ENCODE peak calls at places on chromosomes 16 and 17, in nine cellular contexts. One of them, this sample, is unnamed.
A peak's percentile ranks its signal among the peaks of the same experiment; 100 is the strongest.

GRCh38 chr17:48804936-48805411 is 12.1 kb downstream of the TTLL6 start:
- DNase-seq in brain microvascular endothelial cell: peak; percentile 38
- DNase-seq in HL-60: peak; percentile 60
- DNase-seq in CD8-positive, alpha-beta T cell: peak; percentile 53
- DNase-seq in body of pancreas: peak; percentile 60
- DNase-seq in mammary epithelial cell: peak; percentile 21
- DNase-seq in PC-3: peak; percentile 88
- DNase-seq in dorsolateral prefrontal cortex: peak; percentile 68
- DNase-seq in AG10803: peak; percentile 36
- DNase-seq in this sample: no peak

GRCh38 chr16:54493076-54493475 is 206.5 kb upstream of the IRX3 start:
- DNase-seq in dorsolateral prefrontal cortex: no peak
- DNase-seq in body of pancreas: no peak
- DNase-seq in AG10803: peak; percentile 37
- DNase-seq in HL-60: no peak
- DNase-seq in PC-3: no peak
- DNase-seq in brain microvascular endothelial cell: no peak
- DNase-seq in mammary epithelial cell: no peak
- DNase-seq in CD8-positive, alpha-beta T cell: no peak
- DNase-seq in this sample: peak; percentile 20

GRCh38 chr17:75218121-75218520 is 12.6 kb downstream of the NUP85 start:
- DNase-seq in body of pancreas: no peak
- DNase-seq in dorsolateral prefrontal cortex: no peak
- DNase-seq in CD8-positive, alpha-beta T cell: no peak
- DNase-seq in AG10803: no peak
- DNase-seq in mammary epithelial cell: no peak
- DNase-seq in brain microvascular endothelial cell: no peak
- DNase-seq in HL-60: no peak
- DNase-seq in PC-3: no peak
- DNase-seq in this sample: no peak

GRCh38 chr16:59088401-59088800 is 354.3 kb upstream of the GOT2 start:
- DNase-seq in PC-3: no peak
- DNase-seq in CD8-positive, alpha-beta T cell: no peak
- DNase-seq in body of pancreas: no peak
- DNase-seq in dorsolateral prefrontal cortex: no peak
- DNase-seq in brain microvascular endothelial cell: no peak
- DNase-seq in mammary epithelial cell: no peak
- DNase-seq in AG10803: peak; percentile 18
- DNase-seq in HL-60: no peak
- DNase-seq in this sample: no peak

GRCh38 chr17:68738044-68738443 is 136.9 kb upstream of the FAM20A start:
- DNase-seq in body of pancreas: no peak
- DNase-seq in AG10803: no peak
- DNase-seq in mammary epithelial cell: no peak
- DNase-seq in PC-3: no peak
- DNase-seq in HL-60: no peak
- DNase-seq in brain microvascular endothelial cell: no peak
- DNase-seq in CD8-positive, alpha-beta T cell: no peak
- DNase-seq in dorsolateral prefrontal cortex: no peak
- DNase-seq in this sample: no peak

GRCh38 chr16:8850279-8850885 is 18.4 kb downstream of the CARHSP1 start:
- DNase-seq in brain microvascular endothelial cell: peak; percentile 60
- DNase-seq in AG10803: peak; percentile 80
- DNase-seq in body of pancreas: no peak
- DNase-seq in CD8-positive, alpha-beta T cell: no peak
- DNase-seq in HL-60: peak; percentile 80
- DNase-seq in mammary epithelial cell: peak; percentile 80
- DNase-seq in dorsolateral prefrontal cortex: no peak
- DNase-seq in PC-3: peak; percentile 77
- DNase-seq in this sample: no peak

GRCh38 chr16:8620535-8620934 is 963 bp upstream of the METTL22 start:
- DNase-seq in PC-3: no peak
- DNase-seq in dorsolateral prefrontal cortex: no peak
- DNase-seq in body of pancreas: no peak
- DNase-seq in CD8-positive, alpha-beta T cell: no peak
- DNase-seq in brain microvascular endothelial cell: no peak
- DNase-seq in mammary epithelial cell: peak; percentile 68
- DNase-seq in HL-60: no peak
- DNase-seq in AG10803: no peak
- DNase-seq in this sample: no peak

GRCh38 chr16:23027386-23027785 is 121.9 kb downstream of the USP31 start:
- DNase-seq in HL-60: no peak
- DNase-seq in PC-3: no peak
- DNase-seq in AG10803: no peak
- DNase-seq in brain microvascular endothelial cell: no peak
- DNase-seq in mammary epithelial cell: no peak
- DNase-seq in CD8-positive, alpha-beta T cell: no peak
- DNase-seq in body of pancreas: no peak
- DNase-seq in dorsolateral prefrontal cortex: no peak
- DNase-seq in this sample: no peak

GRCh38 chr16:67198238-67198734 is 645 bp upstream of the ELMO3 start:
- DNase-seq in AG10803: peak; percentile 42
- DNase-seq in body of pancreas: peak; percentile 67
- DNase-seq in CD8-positive, alpha-beta T cell: no peak
- DNase-seq in brain microvascular endothelial cell: no peak
- DNase-seq in dorsolateral prefrontal cortex: peak; percentile 44
- DNase-seq in mammary epithelial cell: peak; percentile 70
- DNase-seq in HL-60: peak; percentile 70
- DNase-seq in PC-3: peak; percentile 30
- DNase-seq in this sample: no peak

GRCh38 chr17:30519707-30520106 is 42.5 kb downstream of the GOSR1 start:
- DNase-seq in mammary epithelial cell: peak; percentile 62
- DNase-seq in CD8-positive, alpha-beta T cell: no peak
- DNase-seq in body of pancreas: no peak
- DNase-seq in dorsolateral prefrontal cortex: no peak
- DNase-seq in AG10803: peak; percentile 90
- DNase-seq in PC-3: peak; percentile 42
- DNase-seq in brain microvascular endothelial cell: peak; percentile 80
- DNase-seq in HL-60: no peak
- DNase-seq in this sample: peak; percentile 87

GRCh38 chr16:24013733-24014645 is 178.2 kb downstream of the PRKCB start:
- DNase-seq in mammary epithelial cell: peak; percentile 17
- DNase-seq in HL-60: peak; percentile 83
- DNase-seq in body of pancreas: no peak
- DNase-seq in CD8-positive, alpha-beta T cell: peak; percentile 36
- DNase-seq in brain microvascular endothelial cell: no peak
- DNase-seq in AG10803: no peak
- DNase-seq in dorsolateral prefrontal cortex: no peak
- DNase-seq in PC-3: no peak
- DNase-seq in this sample: no peak

GRCh38 chr17:79707931-79708891 is 22.5 kb upstream of the ENPP7 start:
- DNase-seq in HL-60: peak; percentile 14
- DNase-seq in mammary epithelial cell: peak; percentile 25
- DNase-seq in AG10803: peak; percentile 29
- DNase-seq in CD8-positive, alpha-beta T cell: peak; percentile 31
- DNase-seq in body of pancreas: peak; percentile 60
- DNase-seq in PC-3: peak; percentile 73
- DNase-seq in brain microvascular endothelial cell: peak; percentile 10
- DNase-seq in dorsolateral prefrontal cortex: peak; percentile 64
- DNase-seq in this sample: peak; percentile 4

GRCh38 chr16:67213197-67214019 is 13.5 kb upstream of the TMEM208 start:
- DNase-seq in AG10803: no peak
- DNase-seq in CD8-positive, alpha-beta T cell: no peak
- DNase-seq in mammary epithelial cell: no peak
- DNase-seq in dorsolateral prefrontal cortex: no peak
- DNase-seq in HL-60: no peak
- DNase-seq in brain microvascular endothelial cell: no peak
- DNase-seq in PC-3: no peak
- DNase-seq in body of pancreas: peak; percentile 80
- DNase-seq in this sample: no peak

GRCh38 chr16:88634141-88634993 is 4.0 kb upstream of the IL17C start:
- DNase-seq in mammary epithelial cell: peak; percentile 70
- DNase-seq in HL-60: peak; percentile 51
- DNase-seq in body of pancreas: no peak
- DNase-seq in brain microvascular endothelial cell: peak; percentile 32
- DNase-seq in PC-3: no peak
- DNase-seq in CD8-positive, alpha-beta T cell: peak; percentile 58
- DNase-seq in dorsolateral prefrontal cortex: no peak
- DNase-seq in AG10803: peak; percentile 43
- DNase-seq in this sample: no peak

GRCh38 chr16:2022723-2023097 is 3.1 kb downstream of the NPW start:
- DNase-seq in PC-3: peak; percentile 43
- DNase-seq in dorsolateral prefrontal cortex: no peak
- DNase-seq in mammary epithelial cell: peak; percentile 19
- DNase-seq in AG10803: peak; percentile 32
- DNase-seq in CD8-positive, alpha-beta T cell: no peak
- DNase-seq in HL-60: no peak
- DNase-seq in brain microvascular endothelial cell: peak; percentile 23
- DNase-seq in body of pancreas: peak; percentile 59
- DNase-seq in this sample: no peak

GRCh38 chr16:70696952-70697600 is 11.2 kb upstream of the MTSS2 start:
- DNase-seq in HL-60: peak; percentile 91
- DNase-seq in AG10803: no peak
- DNase-seq in mammary epithelial cell: no peak
- DNase-seq in body of pancreas: no peak
- DNase-seq in brain microvascular endothelial cell: no peak
- DNase-seq in PC-3: peak; percentile 67
- DNase-seq in CD8-positive, alpha-beta T cell: peak; percentile 9
- DNase-seq in dorsolateral prefrontal cortex: no peak
- DNase-seq in this sample: no peak

GRCh38 chr17:81502471-81503017 is 10.1 kb downstream of the ACTG1 start:
- DNase-seq in HL-60: no peak
- DNase-seq in AG10803: no peak
- DNase-seq in body of pancreas: no peak
- DNase-seq in CD8-positive, alpha-beta T cell: no peak
- DNase-seq in brain microvascular endothelial cell: no peak
- DNase-seq in dorsolateral prefrontal cortex: no peak
- DNase-seq in mammary epithelial cell: no peak
- DNase-seq in PC-3: no peak
- DNase-seq in this sample: no peak

GRCh38 chr17:81503619-81504018 is 9.0 kb downstream of the ACTG1 start:
- DNase-seq in brain microvascular endothelial cell: no peak
- DNase-seq in HL-60: no peak
- DNase-seq in CD8-positive, alpha-beta T cell: no peak
- DNase-seq in mammary epithelial cell: no peak
- DNase-seq in AG10803: no peak
- DNase-seq in PC-3: no peak
- DNase-seq in body of pancreas: no peak
- DNase-seq in dorsolateral prefrontal cortex: no peak
- DNase-seq in this sample: no peak

GRCh38 chr17:81498953-81499600 is 13.5 kb downstream of the ACTG1 start:
- DNase-seq in brain microvascular endothelial cell: no peak
- DNase-seq in CD8-positive, alpha-beta T cell: no peak
- DNase-seq in PC-3: no peak
- DNase-seq in HL-60: no peak
- DNase-seq in body of pancreas: no peak
- DNase-seq in dorsolateral prefrontal cortex: no peak
- DNase-seq in mammary epithelial cell: no peak
- DNase-seq in AG10803: no peak
- DNase-seq in this sample: no peak

GRCh38 chr17:81500026-81500425 is 12.6 kb downstream of the ACTG1 start:
- DNase-seq in CD8-positive, alpha-beta T cell: no peak
- DNase-seq in mammary epithelial cell: no peak
- DNase-seq in AG10803: no peak
- DNase-seq in PC-3: no peak
- DNase-seq in dorsolateral prefrontal cortex: no peak
- DNase-seq in brain microvascular endothelial cell: no peak
- DNase-seq in body of pancreas: no peak
- DNase-seq in HL-60: no peak
- DNase-seq in this sample: no peak

GRCh38 chr17:81499601-81499970 is 13.0 kb downstream of the ACTG1 start:
- DNase-seq in PC-3: no peak
- DNase-seq in brain microvascular endothelial cell: no peak
- DNase-seq in body of pancreas: no peak
- DNase-seq in AG10803: no peak
- DNase-seq in dorsolateral prefrontal cortex: no peak
- DNase-seq in mammary epithelial cell: no peak
- DNase-seq in HL-60: no peak
- DNase-seq in CD8-positive, alpha-beta T cell: no peak
- DNase-seq in this sample: no peak
- H3K4me3 ChIP-seq in PC-3: no peak overlapping the region
- H3K4me3 ChIP-seq in brain microvascular endothelial cell: no peak overlapping the region
- H3K4me3 ChIP-seq in body of pancreas: no peak overlapping the region
- H3K4me3 ChIP-seq in AG10803: no peak overlapping the region
- H3K4me3 ChIP-seq in dorsolateral prefrontal cortex: no peak overlapping the region
- H3K4me3 ChIP-seq in mammary epithelial cell: no peak overlapping the region
- H3K4me3 ChIP-seq in HL-60: no peak overlapping the region
- H3K4me3 ChIP-seq in CD8-positive, alpha-beta T cell: no peak overlapping the region
- H3K4me3 ChIP-seq in this sample: no peak overlapping the region

DNA sequence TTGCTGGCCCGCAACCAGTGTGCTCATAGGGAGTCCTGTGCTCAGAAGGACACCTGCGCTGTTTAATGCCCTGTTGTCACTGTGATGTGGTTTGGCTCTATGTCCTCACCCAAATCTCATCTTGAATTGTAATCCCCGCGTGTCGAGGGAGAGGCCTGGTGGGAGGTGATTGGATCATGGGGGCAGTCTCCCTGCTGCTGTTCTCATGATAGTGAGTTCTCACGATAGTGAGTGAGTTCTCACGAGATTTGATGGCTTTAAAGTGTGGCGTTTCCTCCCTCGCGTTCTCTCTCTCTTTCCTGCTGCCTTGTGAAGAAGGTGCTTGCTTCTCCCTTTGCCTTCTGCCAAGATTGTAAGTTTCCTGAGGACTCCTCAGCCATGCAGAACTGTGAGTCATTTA is 66.8 kb downstream of the AKAP1 start:
- DNase-seq in mammary epithelial cell: no peak
- DNase-seq in body of pancreas: no peak
- DNase-seq in dorsolateral prefrontal cortex: no peak
- DNase-seq in CD8-positive, alpha-beta T cell: no peak
- DNase-seq in PC-3: no peak
- DNase-seq in HL-60: no peak
- DNase-seq in brain microvascular endothelial cell: no peak
- DNase-seq in AG10803: no peak
- DNase-seq in this sample: no peak
- TF ChIP-seq CTCF in mammary epithelial cell: no peak
- TF ChIP-seq CTCF in body of pancreas: no peak
- TF ChIP-seq CTCF in dorsolateral prefrontal cortex: no peak
- TF ChIP-seq CTCF in CD8-positive, alpha-beta T cell: no peak
- TF ChIP-seq CTCF in PC-3: no peak
- TF ChIP-seq CTCF in HL-60: no peak
- TF ChIP-seq CTCF in brain microvascular endothelial cell: no peak
- TF ChIP-seq CTCF in AG10803: no peak
- TF ChIP-seq CTCF in this sample: no peak

GRCh38 chr16:86507173-86508027 is 2.9 kb upstream of the FOXF1 start:
- DNase-seq in body of pancreas: no peak
- DNase-seq in CD8-positive, alpha-beta T cell: no peak
- DNase-seq in PC-3: no peak
- DNase-seq in AG10803: no peak
- DNase-seq in HL-60: no peak
- DNase-seq in dorsolateral prefrontal cortex: no peak
- DNase-seq in brain microvascular endothelial cell: no peak
- DNase-seq in mammary epithelial cell: no peak
- DNase-seq in this sample: no peak
- H3K4me3 ChIP-seq in body of pancreas: no peak overlapping the region
- H3K4me3 ChIP-seq in CD8-positive, alpha-beta T cell: no peak overlapping the region
- H3K4me3 ChIP-seq in PC-3: no peak overlapping the region
- H3K4me3 ChIP-seq in AG10803: no peak overlapping the region
- H3K4me3 ChIP-seq in HL-60: no peak overlapping the region
- H3K4me3 ChIP-seq in dorsolateral prefrontal cortex: peak overlapping the region; percentile 4
- H3K4me3 ChIP-seq in brain microvascular endothelial cell: no peak overlapping the region
- H3K4me3 ChIP-seq in mammary epithelial cell: no peak overlapping the region
- H3K4me3 ChIP-seq in this sample: peak overlapping the region; percentile 34

DNA sequence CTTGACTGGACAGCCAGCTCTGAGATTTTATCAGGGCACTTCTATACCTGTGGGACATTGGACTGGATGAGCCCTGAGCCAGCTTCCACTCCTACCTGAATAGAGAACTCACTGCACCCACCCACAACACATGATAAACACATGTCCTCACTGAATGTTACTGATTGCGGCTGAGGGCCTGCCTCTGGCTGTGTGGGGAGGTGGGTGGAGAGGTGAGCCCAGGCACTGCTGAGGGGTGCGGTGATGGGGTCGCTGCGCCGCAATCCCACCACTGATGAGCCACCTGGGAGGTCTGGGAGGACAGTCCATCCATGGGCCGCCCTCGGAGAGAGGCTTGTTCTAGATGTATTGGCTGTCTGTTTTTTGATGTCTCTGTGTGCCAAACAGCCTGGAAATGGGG is 5.4 kb downstream of the TMEM92 start:
- DNase-seq in AG10803: no peak
- DNase-seq in dorsolateral prefrontal cortex: no peak
- DNase-seq in body of pancreas: no peak
- DNase-seq in PC-3: no peak
- DNase-seq in HL-60: no peak
- DNase-seq in mammary epithelial cell: no peak
- DNase-seq in CD8-positive, alpha-beta T cell: no peak
- DNase-seq in brain microvascular endothelial cell: no peak
- DNase-seq in this sample: no peak
- TF ChIP-seq CTCF in AG10803: no peak
- TF ChIP-seq CTCF in dorsolateral prefrontal cortex: no peak
- TF ChIP-seq CTCF in body of pancreas: no peak
- TF ChIP-seq CTCF in PC-3: no peak
- TF ChIP-seq CTCF in HL-60: no peak
- TF ChIP-seq CTCF in mammary epithelial cell: no peak
- TF ChIP-seq CTCF in CD8-positive, alpha-beta T cell: no peak
- TF ChIP-seq CTCF in brain microvascular endothelial cell: no peak
- TF ChIP-seq CTCF in this sample: no peak

This sample was measured in AG09309.